ENCODE peak calls at places on chromosomes 3 and 15, in eight cellular contexts. W is SK-N-SH, D is vagina, U is HCT116, A is GM12878, K is Panc1, C is GM23338, O is esophagus muscularis mucosa. B is an unnamed sample. For H3K4me1, the result is how much of the 10 kb centered on the place peaks cover.

GRCh38 chr3:65971281-65972252 is 67.2 kb downstream of the MAGI1 start:
- DNase-seq in W (no peak), D (no peak), U (no peak), A (no peak), K (no peak), C (no peak), O (no peak), B (no peak)

GRCh38 chr3:165196577-165197561 is 685 bp upstream of the SLITRK3 start:
- DNase-seq in W (peak), D (no peak), U (no peak), A (no peak), K (no peak), C (peak), O (no peak), B (no peak)

GRCh38 chr3:31377045-31377642 is 155.6 kb upstream of the STT3B start:
- DNase-seq in W (no peak), D (no peak), U (peak), A (no peak), K (peak), C (no peak), O (no peak), B (no peak)

GRCh38 chr3:174202561-174202960 is 656.6 kb upstream of the NAALADL2 start:
- DNase-seq in W (no peak), D (no peak), U (no peak), A (no peak), K (no peak), C (no peak), O (no peak), B (no peak)

GRCh38 chr3:178778579-178778978 is 242.3 kb downstream of the KCNMB2 start:
- DNase-seq in W (no peak), D (no peak), U (no peak), A (no peak), K (no peak), C (no peak), O (no peak), B (no peak)

GRCh38 chr3:129161860-129162271 is 1.0 kb upstream of the ISY1 start:
- DNase-seq in W (peak), D (no peak), U (no peak), A (no peak), K (no peak), C (peak), O (no peak), B (no peak)

GRCh38 chr3:98761656-98762229 is 1.4 kb upstream of the ST3GAL6 start:
- DNase-seq in W (peak), D (no peak), U (no peak), A (no peak), K (no peak), C (no peak), O (no peak), B (no peak)

GRCh38 chr15:67613708-67614107 is 71.2 kb downstream of the MAP2K5 start:
- DNase-seq in W (no peak), D (no peak), U (peak), A (no peak), K (no peak), C (peak), O (no peak), B (no peak)

GRCh38 chr3:17156864-17157263 is 272.1 kb downstream of the PLCL2 start:
- DNase-seq in W (no peak), D (no peak), U (no peak), A (no peak), K (no peak), C (no peak), O (no peak), B (no peak)

GRCh38 chr3:196117809-196118208 is 35.9 kb upstream of the TFRC start:
- DNase-seq in W (no peak), D (no peak), U (no peak), A (no peak), K (no peak), C (no peak), O (no peak), B (no peak)

GRCh38 chr3:62376906-62377865 is 3.8 kb upstream of the FEZF2 start:
- DNase-seq in W (peak), D (no peak), U (no peak), A (no peak), K (no peak), C (peak), O (no peak), B (no peak)

GRCh38 chr15:28975766-28976179 is 90.0 kb downstream of the APBA2 start:
- DNase-seq in W (peak), D (no peak), U (peak), A (no peak), K (no peak), C (peak), O (peak), B (no peak)

GRCh38 chr15:31065824-31066223 is 35.7 kb downstream of the TRPM1 start:
- DNase-seq in W (no peak), D (no peak), U (no peak), A (no peak), K (no peak), C (no peak), O (peak), B (no peak)

GRCh38 chr15:31058236-31058962 is 43.1 kb downstream of the TRPM1 start:
- DNase-seq in W (no peak), D (no peak), U (no peak), A (no peak), K (no peak), C (no peak), O (no peak), B (no peak)

GRCh38 chr15:31062965-31063355 is 38.6 kb downstream of the TRPM1 start:
- DNase-seq in W (no peak), D (no peak), U (no peak), A (no peak), K (no peak), C (no peak), O (no peak), B (no peak)

GRCh38 chr15:31060429-31061140 is 40.9 kb downstream of the TRPM1 start:
- DNase-seq in W (no peak), D (no peak), U (no peak), A (no peak), K (no peak), C (no peak), O (no peak), B (no peak)

GRCh38 chr15:31062310-31062964 is 39.1 kb downstream of the TRPM1 start:
- DNase-seq in W (no peak), D (no peak), U (no peak), A (no peak), K (no peak), C (no peak), O (no peak), B (no peak)
- TF ChIP-seq POLR2AphosphoS5 in W (no peak), D (no peak), U (no peak), A (no peak), K (no peak), C (no peak), O (no peak), B (no peak)

GRCh38 chr15:70098461-70099166 is 897 bp upstream of the TLE3 start:
- DNase-seq in W (peak), D (no peak), U (peak), A (no peak), K (no peak), C (peak), O (no peak), B (no peak)

GRCh38 chr15:70096975-70097336 is 761 bp downstream of the TLE3 start:
- DNase-seq in W (no peak), D (no peak), U (no peak), A (no peak), K (no peak), C (no peak), O (no peak), B (no peak)

GRCh38 chr15:70096215-70096974 is 1.3 kb downstream of the TLE3 start:
- DNase-seq in W (peak), D (no peak), U (no peak), A (no peak), K (no peak), C (no peak), O (no peak), B (peak)

GRCh38 chr15:70098170-70098460 is 398 bp upstream of the TLE3 start:
- DNase-seq in W (no peak), D (no peak), U (no peak), A (no peak), K (no peak), C (no peak), O (no peak), B (no peak)

DNA sequence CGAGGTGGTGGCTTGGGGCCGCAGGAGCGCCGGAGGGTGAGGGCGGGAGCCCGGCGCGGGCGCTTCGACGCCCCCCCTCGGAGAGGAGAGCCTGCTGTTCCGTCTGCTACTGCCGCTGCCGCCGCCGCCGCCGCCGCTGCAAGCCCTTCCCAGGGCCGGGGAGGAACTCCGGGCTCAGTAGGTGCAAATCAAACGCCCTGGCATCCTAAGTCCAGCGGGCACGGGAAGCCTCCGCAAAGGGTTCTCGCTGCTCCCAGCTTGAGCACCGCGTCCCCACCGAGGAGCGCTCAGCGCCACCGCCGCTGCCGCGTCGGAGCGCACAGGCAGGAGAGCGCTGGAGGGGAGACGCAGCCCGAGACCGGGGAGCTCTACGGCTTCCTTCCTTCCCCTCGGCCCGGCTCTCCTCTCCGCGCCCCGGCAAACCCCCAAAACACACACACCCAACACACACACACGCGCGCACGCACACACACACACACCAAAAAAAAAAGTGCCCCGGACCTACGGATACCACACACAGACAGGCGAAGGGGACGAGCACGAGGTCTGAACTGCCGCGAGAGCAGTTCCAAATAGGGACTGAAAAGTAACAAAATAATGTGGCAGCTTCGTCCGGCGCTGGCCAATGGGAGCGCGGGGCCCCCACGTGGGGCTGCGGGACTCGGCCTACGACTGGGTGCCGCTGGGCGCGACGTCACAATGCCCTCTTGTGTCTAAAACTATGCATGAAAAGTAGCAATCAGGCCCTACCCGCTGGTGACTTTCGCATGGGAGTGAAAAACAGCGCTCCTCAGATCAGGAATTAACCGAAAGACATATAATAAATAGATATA is at the start of gene TLE3:
- DNase-seq in W (peak), D (peak), U (peak), A (peak), K (peak), C (peak), O (peak), B (peak)
- H3K4me1 ChIP-seq in W (under half), D (half or more), U (half or more), A (under half), K (under half), C (under half), O (half or more), B (under half)

GRCh38 chr3:187522293-187522692 is 147.9 kb downstream of the SST start:
- DNase-seq in W (no peak), D (no peak), U (no peak), A (no peak), K (no peak), C (no peak), O (no peak), B (no peak)
- TF ChIP-seq POLR2AphosphoS5 in W (no peak), D (no peak), U (no peak), A (no peak), K (no peak), C (no peak), O (no peak), B (no peak)

GRCh38 chr3:147381610-147382009 is 24.7 kb downstream of the ZIC4 start:
- DNase-seq in W (no peak), D (no peak), U (no peak), A (no peak), K (no peak), C (peak), O (no peak), B (no peak)
- H3K4me1 ChIP-seq in W (under half), D (under half), U (under half), A (under half), K (under half), C (half or more), O (under half), B (under half)

DNA sequence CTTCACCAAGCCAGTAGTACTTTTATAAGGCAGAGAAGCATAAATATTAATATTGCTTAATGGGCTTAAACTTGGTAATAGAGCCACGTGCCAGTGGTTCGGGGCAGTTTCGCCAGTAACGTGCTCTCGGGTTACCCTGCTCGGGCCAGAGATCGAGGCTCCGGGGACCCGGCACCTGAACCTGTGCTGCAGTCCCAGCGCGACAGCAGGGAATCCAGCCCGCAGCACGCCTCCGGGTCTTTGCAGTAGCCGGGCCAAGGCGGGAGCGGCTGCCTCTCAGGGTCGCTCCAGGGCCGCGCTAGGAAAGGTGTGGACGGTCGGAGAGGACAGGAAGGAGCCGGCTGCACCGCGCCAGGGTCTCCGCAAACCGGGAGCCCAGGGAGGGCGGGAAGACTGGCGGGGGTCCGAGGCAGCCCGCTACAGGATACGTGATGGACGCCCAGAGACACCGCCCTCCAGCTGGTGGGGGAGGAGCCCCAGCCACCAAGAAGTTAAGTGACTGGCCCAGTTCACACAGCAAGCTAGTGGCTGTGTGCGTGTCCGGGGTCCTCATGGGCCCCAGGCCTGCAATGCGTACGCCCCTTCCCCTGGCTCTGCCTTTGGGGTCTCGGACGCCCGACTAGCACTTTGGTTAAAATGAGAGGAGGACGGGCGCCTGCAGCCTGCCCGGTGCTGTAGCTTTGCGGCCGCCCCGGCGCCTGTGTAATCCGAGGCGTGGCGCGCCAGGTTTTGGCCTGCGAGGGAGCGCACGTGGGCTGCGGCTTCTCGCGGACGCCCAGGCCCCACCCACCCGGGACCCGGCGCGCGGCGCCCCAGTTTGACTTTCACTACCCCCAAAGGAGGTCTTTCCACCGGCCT is 1.2 kb upstream of the PDE8A start:
- DNase-seq in W (peak), D (peak), U (peak), A (peak), K (peak), C (peak), O (peak), B (peak)
- TF ChIP-seq POLR2AphosphoS5 in W (peak), D (peak), U (peak), A (peak), K (peak), C (peak), O (peak), B (peak)

GRCh38 chr3:71061581-71061980 is 521.9 kb downstream of the FOXP1 start:
- DNase-seq in W (no peak), D (no peak), U (no peak), A (no peak), K (no peak), C (no peak), O (no peak), B (no peak)
- H3K4me1 ChIP-seq in W (under half), D (half or more), U (under half), A (under half), K (under half), C (half or more), O (under half), B (under half)

GRCh38 chr15:88401972-88402656 is 65.1 kb downstream of the MRPL46 start:
- DNase-seq in W (peak), D (peak), U (no peak), A (no peak), K (no peak), C (peak), O (peak), B (no peak)
- TF ChIP-seq POLR2AphosphoS5 in W (no peak), D (no peak), U (no peak), A (no peak), K (no peak), C (no peak), O (no peak), B (no peak)

GRCh38 chr3:112773864-112774263 is 72.8 kb downstream of the CD200R1L start:
- DNase-seq in W (no peak), D (no peak), U (no peak), A (peak), K (peak), C (no peak), O (no peak), B (no peak)
- H3K4me1 ChIP-seq in W (under half), D (half or more), U (under half), A (under half), K (under half), C (under half), O (under half), B (under half)

GRCh38 chr3:158570999-158571702 is at the start of gene MLF1:
- DNase-seq in W (peak), D (peak), U (peak), A (peak), K (peak), C (peak), O (peak), B (peak)
- TF ChIP-seq POLR2AphosphoS5 in W (peak), D (peak), U (peak), A (no peak), K (peak), C (peak), O (peak), B (peak)

DNA sequence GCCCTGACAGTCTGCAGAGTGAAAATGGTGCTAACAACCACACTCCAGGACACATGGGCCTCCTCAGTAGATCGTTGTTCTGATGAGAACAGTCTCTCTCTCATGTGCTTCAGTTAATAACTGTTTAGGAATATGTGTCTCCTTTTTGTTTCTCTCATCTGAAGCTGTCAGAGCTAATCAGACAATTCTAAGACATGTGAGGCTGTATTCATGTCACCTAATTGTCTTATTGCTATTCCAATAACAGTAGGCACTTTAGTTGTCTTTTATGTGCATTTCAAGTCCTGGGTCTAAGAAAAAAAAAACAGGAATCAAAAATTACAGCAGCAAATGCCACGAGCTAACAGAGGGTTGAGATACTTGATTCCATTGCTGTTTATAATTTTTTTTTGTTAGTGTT is 89.1 kb downstream of the WDR49 start:
- DNase-seq in W (no peak), D (no peak), U (no peak), A (no peak), K (no peak), C (no peak), O (no peak), B (no peak)
- H3K4me1 ChIP-seq in W (under half), D (under half), U (under half), A (under half), K (under half), C (under half), O (under half), B (under half)